ENCODE peak calls at places on chromosomes 6 and 20, in six cellular contexts. O is dermis microvascular lymphatic vessel endothelial cell; L is EL; X is pancreas; M is stimulated activated CD8-positive, alpha-beta memory T cell treated with anti-CD3 and anti-CD28 coated beads, Interleukin-4, amount 100 ng/mL, for 48 hours; B is IMR-90. W is an unnamed sample.

GRCh38 chr6:135498178-135498841 is 770 bp upstream of the AHI1 start:
- DNase-seq in B (peak), O (peak), L (peak), X (peak), M (peak), W (peak)

GRCh38 chr6:147467463-147467862 is 41.0 kb upstream of the SAMD5 start:
- DNase-seq in B (no peak), O (no peak), L (no peak), X (no peak), M (no peak), W (no peak)

GRCh38 chr6:167700199-167700598 is 126.5 kb upstream of the AFDN start:
- DNase-seq in M (no peak), O (no peak), B (no peak), X (no peak), L (no peak), W (peak)

GRCh38 chr6:82000551-82000950 is 247.0 kb downstream of the IBTK start:
- DNase-seq in X (no peak), L (no peak), O (no peak), B (no peak), M (no peak), W (no peak)

GRCh38 chr20:50278684-50279531 is 88.3 kb downstream of the CEBPB start:
- DNase-seq in X (peak), L (no peak), M (no peak), O (no peak), B (no peak), W (peak)

GRCh38 chr20:17023811-17024210 is 203.0 kb upstream of the PCSK2 start:
- DNase-seq in X (no peak), O (no peak), M (no peak), L (no peak), B (peak), W (peak)

GRCh38 chr6:116371384-116372209 is 850 bp downstream of the DSE start:
- DNase-seq in O (peak), M (peak), B (peak), L (peak), X (peak), W (peak)

GRCh38 chr20:36932476-36933426 is 18.8 kb downstream of the SAMHD1 start:
- DNase-seq in B (peak), O (no peak), M (no peak), X (no peak), L (peak), W (no peak)

GRCh38 chr6:138371720-138372119 is 6.0 kb upstream of the SMIM28 start:
- DNase-seq in X (no peak), M (no peak), L (no peak), O (peak), B (no peak), W (no peak)

GRCh38 chr20:39800111-39800510 is 838.0 kb downstream of the DHX35 start:
- DNase-seq in L (peak), B (peak), X (no peak), O (no peak), M (no peak), W (peak)

GRCh38 chr20:48486065-48486464 is 341.7 kb downstream of the PREX1 start:
- DNase-seq in L (no peak), M (no peak), X (no peak), B (no peak), O (no peak), W (no peak)

GRCh38 chr6:2951723-2952122 is 19.6 kb downstream of the SERPINB6 start:
- DNase-seq in B (no peak), O (no peak), L (no peak), X (no peak), M (peak), W (no peak)

W was measured in A172.